ENCODE peak calls at places on chromosomes 2 and 18, in nine cellular contexts. V, G, Z, R, X, Y, E, T and A are unnamed samples.

GRCh38 chr18:45954070-45954712 is 12.9 kb downstream of the EPG5 start:
- DNase-seq in G (no peak), Y (no peak), X (no peak), E (no peak), Z (no peak), T (no peak), V (no peak), R (no peak), A (peak)

GRCh38 chr18:69487488-69488394 is 87.1 kb downstream of the DOK6 start:
- DNase-seq in V (no peak), Z (no peak), X (no peak), E (no peak), G (no peak), R (no peak), T (no peak), Y (no peak), A (no peak)

GRCh38 chr2:170396799-170397459 is 219.0 kb downstream of the MYO3B start:
- DNase-seq in T (no peak), G (no peak), V (no peak), E (no peak), Z (no peak), Y (no peak), X (no peak), R (no peak), A (peak)

GRCh38 chr18:79484661-79485621 is 89.2 kb downstream of the NFATC1 start:
- DNase-seq in G (no peak), V (no peak), X (peak), R (no peak), T (peak), E (no peak), Y (no peak), Z (no peak), A (peak)

GRCh38 chr18:23437357-23438045 is 15.6 kb upstream of the RIOK3 start:
- DNase-seq in Y (peak), V (no peak), X (peak), E (peak), R (peak), G (peak), T (peak), Z (peak), A (peak)

GRCh38 chr2:235445116-235445515 is 48.7 kb upstream of the AGAP1 start:
- DNase-seq in Z (no peak), V (no peak), T (no peak), Y (no peak), X (peak), G (no peak), R (no peak), E (no peak), A (no peak)

GRCh38 chr2:230793573-230794359 is 71.0 kb upstream of the ITM2C start:
- DNase-seq in G (no peak), Z (no peak), Y (no peak), E (no peak), X (no peak), V (peak), R (no peak), T (peak), A (peak)

GRCh38 chr18:376307-376706 is 108.5 kb upstream of the THOC1 start:
- DNase-seq in E (no peak), G (no peak), R (no peak), Z (no peak), V (no peak), T (no peak), X (no peak), Y (no peak), A (no peak)

GRCh38 chr2:230668184-230668938 is 44.3 kb upstream of the CAB39 start:
- DNase-seq in V (no peak), Z (no peak), E (no peak), Y (no peak), T (peak), R (no peak), X (no peak), G (no peak), A (peak)

GRCh38 chr2:176161817-176162626 is 4.9 kb downstream of the HOXD3 start:
- DNase-seq in V (no peak), T (no peak), X (no peak), G (no peak), Y (no peak), R (no peak), Z (no peak), E (no peak), A (peak)

GRCh38 chr2:235495373-235496238 is 1.8 kb downstream of the AGAP1 start:
- DNase-seq in G (no peak), R (no peak), V (no peak), Y (no peak), E (no peak), T (no peak), Z (no peak), X (no peak), A (no peak)

GRCh38 chr18:34153711-34154110 is 71.0 kb downstream of the NOL4 start:
- DNase-seq in E (no peak), Z (no peak), V (no peak), T (no peak), X (no peak), R (no peak), G (no peak), Y (no peak), A (no peak)

GRCh38 chr2:162074579-162074922 is 536 bp upstream of the DPP4 start:
- DNase-seq in Z (no peak), R (no peak), G (no peak), X (no peak), E (no peak), V (no peak), Y (no peak), T (no peak), A (no peak)

GRCh38 chr2:218465987-218466633 is 47.2 kb downstream of the VIL1 start:
- DNase-seq in G (no peak), T (no peak), V (peak), E (no peak), R (no peak), Z (no peak), Y (no peak), X (no peak), A (peak)

GRCh38 chr2:72985891-72986683 is 68.8 kb downstream of the EMX1 start:
- DNase-seq in T (peak), R (no peak), Y (no peak), G (no peak), E (no peak), X (peak), Z (no peak), V (no peak), A (no peak)

GRCh38 chr2:64488050-64488974 is 34.4 kb downstream of the LGALSL start:
- DNase-seq in R (peak), E (no peak), Z (peak), G (no peak), X (no peak), T (peak), Y (peak), V (no peak), A (peak)

GRCh38 chr2:70411489-70412081 is 109.7 kb upstream of the FAM136A start:
- DNase-seq in Y (no peak), R (no peak), Z (no peak), G (no peak), V (no peak), X (no peak), T (no peak), E (no peak), A (no peak)

GRCh38 chr2:201220102-201220570 is 37.2 kb downstream of the CASP10 start:
- DNase-seq in Z (no peak), V (peak), E (no peak), R (peak), G (no peak), Y (no peak), T (no peak), X (no peak), A (no peak)

GRCh38 chr2:14234911-14235310 is 397.6 kb upstream of the LRATD1 start:
- DNase-seq in E (no peak), G (no peak), Z (no peak), R (no peak), X (no peak), T (no peak), V (no peak), Y (no peak), A (no peak)

GRCh38 chr2:120809151-120809550 is 73.5 kb downstream of the GLI2 start:
- DNase-seq in Z (no peak), T (no peak), G (no peak), R (no peak), Y (no peak), X (no peak), E (no peak), V (no peak), A (peak)

GRCh38 chr2:22536131-22536530 is 848.8 kb upstream of the KLHL29 start:
- DNase-seq in Y (no peak), G (no peak), E (no peak), R (no peak), T (no peak), X (no peak), Z (no peak), V (no peak), A (no peak)

GRCh38 chr2:239768907-239769573 is 256.1 kb downstream of the NDUFA10 start:
- DNase-seq in V (no peak), Y (no peak), Z (no peak), G (no peak), E (peak), X (peak), R (no peak), T (peak), A (no peak)

GRCh38 chr18:42363446-42363845 is 408.4 kb downstream of the PIK3C3 start:
- DNase-seq in Y (no peak), E (no peak), V (no peak), G (no peak), R (no peak), X (no peak), Z (no peak), T (no peak), A (no peak)

GRCh38 chr2:226310081-226310625 is 489.5 kb downstream of the IRS1 start:
- DNase-seq in Z (no peak), V (no peak), E (no peak), X (no peak), G (no peak), T (no peak), Y (no peak), R (no peak), A (peak)